ENCODE peak calls at places on chromosomes 3 and 15, in ten cellular contexts. P is DMS 273 treated with DMSO at 0.1 percent for 48 hours, D is NB4, Q is small intestine, E is Right ventricle myocardium inferior, K is fibroblast of lung, T is GM12892, M is fibroblast of gingiva, Z is GM13976, R is NCI-H774. A is an unnamed sample.

GRCh38 chr3:194112120-194113106 is 23.5 kb upstream of the HES1 start:
- DNase-seq in P (no peak), D (peak), Q (peak), E (no peak), K (no peak), T (no peak), M (no peak), Z (no peak), R (peak), A (no peak)

GRCh38 chr3:127443581-127444375 is 146.8 kb downstream of the TPRA1 start:
- DNase-seq in P (no peak), D (no peak), Q (no peak), E (peak), K (no peak), T (no peak), M (no peak), Z (no peak), R (no peak), A (no peak)

GRCh38 chr15:61511089-61511488 is 282.0 kb upstream of the RORA start:
- DNase-seq in P (no peak), D (no peak), Q (no peak), E (no peak), K (no peak), T (no peak), M (no peak), Z (no peak), R (no peak), A (no peak)

GRCh38 chr3:170909129-170909903 is 879 bp upstream of the EIF5A2 start:
- DNase-seq in P (no peak), D (peak), Q (peak), E (no peak), K (peak), T (no peak), M (peak), Z (no peak), R (no peak), A (no peak)

GRCh38 chr3:51519848-51520247 is 18.7 kb upstream of the RAD54L2 start:
- DNase-seq in P (no peak), D (no peak), Q (no peak), E (no peak), K (no peak), T (no peak), M (no peak), Z (no peak), R (no peak), A (no peak)

GRCh38 chr3:180981912-180982311 is 7.6 kb downstream of the DNAJC19 start:
- DNase-seq in P (no peak), D (no peak), Q (no peak), E (no peak), K (no peak), T (no peak), M (no peak), Z (no peak), R (no peak), A (no peak)

GRCh38 chr3:129119365-129120100 is 2.1 kb downstream of the RAB43 start:
- DNase-seq in P (no peak), D (peak), Q (peak), E (peak), K (no peak), T (no peak), M (no peak), Z (no peak), R (no peak), A (peak)

GRCh38 chr3:41660510-41660909 is 301.4 kb downstream of the ULK4 start:
- DNase-seq in P (no peak), D (no peak), Q (no peak), E (no peak), K (no peak), T (no peak), M (no peak), Z (no peak), R (no peak), A (no peak)

GRCh38 chr15:31024979-31025378 is 33.6 kb upstream of the MTMR10 start:
- DNase-seq in P (no peak), D (no peak), Q (peak), E (no peak), K (no peak), T (no peak), M (no peak), Z (no peak), R (no peak), A (no peak)

GRCh38 chr3:28556195-28556594 is 207.6 kb upstream of the AZI2 start:
- DNase-seq in P (no peak), D (no peak), Q (no peak), E (no peak), K (no peak), T (no peak), M (no peak), Z (no peak), R (no peak), A (no peak)

GRCh38 chr3:24640330-24640877 is 145.8 kb upstream of the THRB start:
- DNase-seq in P (no peak), D (peak), Q (peak), E (no peak), K (peak), T (no peak), M (peak), Z (no peak), R (peak), A (peak)

GRCh38 chr15:73873889-73874511 is 636 bp downstream of the TBC1D21 start:
- DNase-seq in P (peak), D (peak), Q (peak), E (no peak), K (peak), T (no peak), M (peak), Z (peak), R (no peak), A (peak)

GRCh38 chr3:184773341-184774186 is 38.4 kb upstream of the VPS8 start:
- DNase-seq in P (no peak), D (no peak), Q (no peak), E (no peak), K (peak), T (no peak), M (no peak), Z (no peak), R (no peak), A (no peak)

GRCh38 chr15:52464478-52464877 is 64.2 kb downstream of the MYO5A start:
- DNase-seq in P (no peak), D (no peak), Q (peak), E (no peak), K (no peak), T (peak), M (no peak), Z (peak), R (no peak), A (no peak)

GRCh38 chr15:99486371-99487336 is 79.1 kb upstream of the MEF2A start:
- DNase-seq in P (peak), D (no peak), Q (peak), E (peak), K (peak), T (no peak), M (peak), Z (no peak), R (peak), A (no peak)

GRCh38 chr3:132038198-132038825 is 3.5 kb upstream of the CPNE4 start:
- DNase-seq in P (no peak), D (peak), Q (peak), E (no peak), K (peak), T (no peak), M (peak), Z (peak), R (no peak), A (peak)

GRCh38 chr3:194129581-194130133 is 6.3 kb upstream of the HES1 start:
- DNase-seq in P (no peak), D (peak), Q (peak), E (no peak), K (no peak), T (no peak), M (no peak), Z (no peak), R (no peak), A (no peak)

GRCh38 chr3:130839815-130840214 is 54.1 kb upstream of the ATP2C1 start:
- DNase-seq in P (peak), D (peak), Q (no peak), E (no peak), K (no peak), T (no peak), M (no peak), Z (peak), R (peak), A (no peak)

GRCh38 chr3:48716508-48716981 is 476 bp downstream of the IP6K2 start:
- DNase-seq in P (no peak), D (peak), Q (no peak), E (no peak), K (no peak), T (no peak), M (no peak), Z (no peak), R (no peak), A (peak)

GRCh38 chr3:143375698-143376097 is 256.1 kb downstream of the CHST2 start:
- DNase-seq in P (no peak), D (no peak), Q (no peak), E (no peak), K (no peak), T (no peak), M (no peak), Z (no peak), R (no peak), A (no peak)

GRCh38 chr3:113697192-113698090 is 999 bp upstream of the USF3 start:
- DNase-seq in P (no peak), D (peak), Q (peak), E (no peak), K (peak), T (no peak), M (peak), Z (peak), R (no peak), A (peak)

GRCh38 chr15:66622677-66623076 is 56.9 kb upstream of the LCTL start:
- DNase-seq in P (no peak), D (peak), Q (peak), E (no peak), K (peak), T (no peak), M (peak), Z (no peak), R (no peak), A (no peak)

GRCh38 chr3:172476339-172476738 is 28.1 kb upstream of the GHSR start:
- DNase-seq in P (no peak), D (peak), Q (peak), E (peak), K (no peak), T (no peak), M (no peak), Z (no peak), R (peak), A (peak)

GRCh38 chr3:107235923-107236315 is 141.3 kb upstream of the CCDC54 start:
- DNase-seq in P (peak), D (peak), Q (peak), E (no peak), K (peak), T (peak), M (peak), Z (peak), R (peak), A (peak)

GRCh38 chr3:150495563-150496168 is 50.6 kb downstream of the SERP1 start:
- DNase-seq in P (peak), D (peak), Q (peak), E (no peak), K (peak), T (no peak), M (peak), Z (peak), R (peak), A (peak)

GRCh38 chr3:43865376-43865775 is 174.6 kb downstream of the ABHD5 start:
- DNase-seq in P (no peak), D (no peak), Q (no peak), E (no peak), K (no peak), T (no peak), M (no peak), Z (no peak), R (no peak), A (no peak)

GRCh38 chr3:45968706-45969105 is 25.4 kb downstream of the CXCR6 start:
- DNase-seq in P (no peak), D (no peak), Q (no peak), E (no peak), K (peak), T (no peak), M (peak), Z (no peak), R (no peak), A (no peak)

GRCh38 chr3:100954990-100955389 is 38.2 kb downstream of the ABI3BP start:
- DNase-seq in P (no peak), D (no peak), Q (no peak), E (no peak), K (peak), T (no peak), M (peak), Z (no peak), R (no peak), A (no peak)

GRCh38 chr3:190618349-190619030 is 104.6 kb downstream of the IL1RAP start:
- DNase-seq in P (no peak), D (peak), Q (no peak), E (no peak), K (no peak), T (no peak), M (no peak), Z (peak), R (no peak), A (peak)

GRCh38 chr15:93929375-93930094 is 301.8 kb upstream of the MCTP2 start:
- DNase-seq in P (no peak), D (no peak), Q (no peak), E (no peak), K (peak), T (no peak), M (no peak), Z (no peak), R (no peak), A (no peak)

GRCh38 chr15:89244512-89244869 is 712 bp downstream of the FANCI start:
- DNase-seq in P (no peak), D (no peak), Q (no peak), E (no peak), K (no peak), T (no peak), M (no peak), Z (peak), R (no peak), A (no peak)

GRCh38 chr3:140386357-140387100 is 291.3 kb upstream of the TRIM42 start:
- DNase-seq in P (no peak), D (no peak), Q (no peak), E (no peak), K (no peak), T (no peak), M (no peak), Z (no peak), R (no peak), A (no peak)

GRCh38 chr3:122947621-122948202 is 79.9 kb downstream of the SEMA5B start:
- DNase-seq in P (no peak), D (no peak), Q (no peak), E (no peak), K (peak), T (no peak), M (no peak), Z (no peak), R (no peak), A (no peak)

GRCh38 chr15:76994971-76995945 is at the start of gene PSTPIP1:
- DNase-seq in P (no peak), D (peak), Q (peak), E (peak), K (no peak), T (no peak), M (no peak), Z (peak), R (no peak), A (peak)

GRCh38 chr3:120497318-120497717 is 46.5 kb upstream of the FSTL1 start:
- DNase-seq in P (no peak), D (no peak), Q (no peak), E (no peak), K (peak), T (no peak), M (peak), Z (no peak), R (no peak), A (no peak)

GRCh38 chr3:194757629-194758028 is 71.9 kb downstream of the FAM43A start:
- DNase-seq in P (peak), D (no peak), Q (no peak), E (no peak), K (no peak), T (no peak), M (peak), Z (no peak), R (no peak), A (no peak)

GRCh38 chr3:177594096-177594495 is 396.8 kb upstream of the TBL1XR1 start:
- DNase-seq in P (no peak), D (peak), Q (no peak), E (no peak), K (no peak), T (no peak), M (no peak), Z (no peak), R (no peak), A (no peak)

GRCh38 chr3:54034971-54035370 is 87.4 kb upstream of the CACNA2D3 start:
- DNase-seq in P (no peak), D (no peak), Q (no peak), E (no peak), K (no peak), T (no peak), M (no peak), Z (no peak), R (no peak), A (no peak)

GRCh38 chr3:126134219-126134975 is 46.0 kb downstream of the ALDH1L1 start:
- DNase-seq in P (no peak), D (peak), Q (peak), E (no peak), K (peak), T (peak), M (peak), Z (peak), R (peak), A (peak)

A was measured in Kasumi-1.